ENCODE peak calls at places on chromosomes 16 and 17, in ten cellular contexts. One of them, this sample, is unnamed. For H3K27me3, the result is how much of the 10 kb centered on the place peaks cover.

GRCh38 chr16:49179714-49180330 is 101.8 kb downstream of the CBLN1 start:
- DNase-seq in fibroblast of lung: no peak
- DNase-seq in ovary: no peak
- DNase-seq in thyroid gland: no peak
- DNase-seq in transverse colon: peak
- DNase-seq in effector memory CD4-positive, alpha-beta T cell: no peak
- DNase-seq in adrenal gland: no peak
- DNase-seq in suprapubic skin: no peak
- DNase-seq in right cardiac atrium: no peak
- DNase-seq in RWPE2: no peak
- DNase-seq in this sample: no peak

GRCh38 chr16:77624085-77624484 is 98.2 kb upstream of the NUDT7 start:
- DNase-seq in fibroblast of lung: no peak
- DNase-seq in ovary: no peak
- DNase-seq in thyroid gland: no peak
- DNase-seq in transverse colon: no peak
- DNase-seq in effector memory CD4-positive, alpha-beta T cell: no peak
- DNase-seq in adrenal gland: no peak
- DNase-seq in suprapubic skin: no peak
- DNase-seq in right cardiac atrium: no peak
- DNase-seq in RWPE2: no peak
- DNase-seq in this sample: no peak

GRCh38 chr17:44219126-44219635 is 294 bp downstream of the UBTF start:
- DNase-seq in fibroblast of lung: peak
- DNase-seq in ovary: peak
- DNase-seq in thyroid gland: peak
- DNase-seq in transverse colon: peak
- DNase-seq in effector memory CD4-positive, alpha-beta T cell: peak
- DNase-seq in adrenal gland: peak
- DNase-seq in suprapubic skin: no peak
- DNase-seq in right cardiac atrium: peak
- DNase-seq in RWPE2: no peak
- DNase-seq in this sample: peak

GRCh38 chr17:74646231-74646630 is 22.7 kb upstream of the CD300E start:
- DNase-seq in fibroblast of lung: peak
- DNase-seq in ovary: no peak
- DNase-seq in thyroid gland: no peak
- DNase-seq in transverse colon: no peak
- DNase-seq in effector memory CD4-positive, alpha-beta T cell: no peak
- DNase-seq in adrenal gland: no peak
- DNase-seq in suprapubic skin: no peak
- DNase-seq in right cardiac atrium: no peak
- DNase-seq in RWPE2: no peak
- DNase-seq in this sample: no peak

GRCh38 chr17:71535311-71535710 is 585.5 kb upstream of the SOX9 start:
- DNase-seq in fibroblast of lung: peak
- DNase-seq in ovary: no peak
- DNase-seq in thyroid gland: no peak
- DNase-seq in transverse colon: no peak
- DNase-seq in effector memory CD4-positive, alpha-beta T cell: no peak
- DNase-seq in adrenal gland: no peak
- DNase-seq in suprapubic skin: no peak
- DNase-seq in right cardiac atrium: no peak
- DNase-seq in RWPE2: no peak
- DNase-seq in this sample: no peak

GRCh38 chr17:49739662-49740271 is 24.2 kb downstream of the FAM117A start:
- DNase-seq in fibroblast of lung: no peak
- DNase-seq in ovary: peak
- DNase-seq in thyroid gland: peak
- DNase-seq in transverse colon: peak
- DNase-seq in effector memory CD4-positive, alpha-beta T cell: peak
- DNase-seq in adrenal gland: peak
- DNase-seq in suprapubic skin: peak
- DNase-seq in right cardiac atrium: peak
- DNase-seq in RWPE2: no peak
- DNase-seq in this sample: peak

GRCh38 chr17:7579839-7580630 is 597 bp downstream of the CD68 start:
- DNase-seq in fibroblast of lung: no peak
- DNase-seq in ovary: no peak
- DNase-seq in thyroid gland: no peak
- DNase-seq in transverse colon: no peak
- DNase-seq in effector memory CD4-positive, alpha-beta T cell: no peak
- DNase-seq in adrenal gland: no peak
- DNase-seq in suprapubic skin: no peak
- DNase-seq in right cardiac atrium: no peak
- DNase-seq in RWPE2: no peak
- DNase-seq in this sample: peak

GRCh38 chr16:63442246-63442645 is 1406.0 kb upstream of the CDH8 start:
- DNase-seq in fibroblast of lung: no peak
- DNase-seq in ovary: no peak
- DNase-seq in thyroid gland: no peak
- DNase-seq in transverse colon: no peak
- DNase-seq in effector memory CD4-positive, alpha-beta T cell: no peak
- DNase-seq in adrenal gland: no peak
- DNase-seq in suprapubic skin: no peak
- DNase-seq in right cardiac atrium: no peak
- DNase-seq in RWPE2: no peak
- DNase-seq in this sample: no peak

GRCh38 chr17:61400058-61400785 is 579 bp downstream of the TBX2 start:
- DNase-seq in fibroblast of lung: peak
- DNase-seq in ovary: no peak
- DNase-seq in thyroid gland: no peak
- DNase-seq in transverse colon: no peak
- DNase-seq in effector memory CD4-positive, alpha-beta T cell: no peak
- DNase-seq in adrenal gland: no peak
- DNase-seq in suprapubic skin: no peak
- DNase-seq in right cardiac atrium: peak
- DNase-seq in RWPE2: no peak
- DNase-seq in this sample: no peak

GRCh38 chr16:74216319-74216718 is 80.3 kb upstream of the PSMD7 start:
- DNase-seq in fibroblast of lung: peak
- DNase-seq in ovary: no peak
- DNase-seq in thyroid gland: no peak
- DNase-seq in transverse colon: no peak
- DNase-seq in effector memory CD4-positive, alpha-beta T cell: no peak
- DNase-seq in adrenal gland: no peak
- DNase-seq in suprapubic skin: no peak
- DNase-seq in right cardiac atrium: no peak
- DNase-seq in RWPE2: no peak
- DNase-seq in this sample: no peak

GRCh38 chr16:50538411-50539052 is 9.7 kb upstream of the NKD1 start:
- DNase-seq in fibroblast of lung: no peak
- DNase-seq in ovary: no peak
- DNase-seq in thyroid gland: no peak
- DNase-seq in transverse colon: no peak
- DNase-seq in effector memory CD4-positive, alpha-beta T cell: no peak
- DNase-seq in adrenal gland: no peak
- DNase-seq in suprapubic skin: peak
- DNase-seq in right cardiac atrium: no peak
- DNase-seq in RWPE2: peak
- DNase-seq in this sample: no peak

GRCh38 chr16:50537533-50538290 is 10.5 kb upstream of the NKD1 start:
- DNase-seq in fibroblast of lung: no peak
- DNase-seq in ovary: no peak
- DNase-seq in thyroid gland: no peak
- DNase-seq in transverse colon: no peak
- DNase-seq in effector memory CD4-positive, alpha-beta T cell: no peak
- DNase-seq in adrenal gland: no peak
- DNase-seq in suprapubic skin: peak
- DNase-seq in right cardiac atrium: no peak
- DNase-seq in RWPE2: no peak
- DNase-seq in this sample: no peak

GRCh38 chr16:50539053-50539615 is 9.1 kb upstream of the NKD1 start:
- DNase-seq in fibroblast of lung: no peak
- DNase-seq in ovary: no peak
- DNase-seq in thyroid gland: no peak
- DNase-seq in transverse colon: no peak
- DNase-seq in effector memory CD4-positive, alpha-beta T cell: no peak
- DNase-seq in adrenal gland: no peak
- DNase-seq in suprapubic skin: peak
- DNase-seq in right cardiac atrium: no peak
- DNase-seq in RWPE2: peak
- DNase-seq in this sample: no peak

GRCh38 chr16:50540711-50541007 is 7.5 kb upstream of the NKD1 start:
- DNase-seq in fibroblast of lung: no peak
- DNase-seq in ovary: no peak
- DNase-seq in thyroid gland: no peak
- DNase-seq in transverse colon: no peak
- DNase-seq in effector memory CD4-positive, alpha-beta T cell: no peak
- DNase-seq in adrenal gland: no peak
- DNase-seq in suprapubic skin: no peak
- DNase-seq in right cardiac atrium: no peak
- DNase-seq in RWPE2: no peak
- DNase-seq in this sample: no peak

GRCh38 chr16:50539822-50540710 is 8.1 kb upstream of the NKD1 start:
- DNase-seq in fibroblast of lung: no peak
- DNase-seq in ovary: no peak
- DNase-seq in thyroid gland: no peak
- DNase-seq in transverse colon: no peak
- DNase-seq in effector memory CD4-positive, alpha-beta T cell: no peak
- DNase-seq in adrenal gland: no peak
- DNase-seq in suprapubic skin: peak
- DNase-seq in right cardiac atrium: no peak
- DNase-seq in RWPE2: no peak
- DNase-seq in this sample: no peak
- H3K27me3 ChIP-seq in fibroblast of lung: under half
- H3K27me3 ChIP-seq in ovary: under half
- H3K27me3 ChIP-seq in thyroid gland: under half
- H3K27me3 ChIP-seq in transverse colon: under half
- H3K27me3 ChIP-seq in effector memory CD4-positive, alpha-beta T cell: under half
- H3K27me3 ChIP-seq in adrenal gland: under half
- H3K27me3 ChIP-seq in suprapubic skin: under half
- H3K27me3 ChIP-seq in right cardiac atrium: under half
- H3K27me3 ChIP-seq in RWPE2: under half
- H3K27me3 ChIP-seq in this sample: under half

GRCh38 chr16:31330553-31330890 is 24.5 kb upstream of the ITGAX start:
- DNase-seq in fibroblast of lung: no peak
- DNase-seq in ovary: no peak
- DNase-seq in thyroid gland: no peak
- DNase-seq in transverse colon: no peak
- DNase-seq in effector memory CD4-positive, alpha-beta T cell: no peak
- DNase-seq in adrenal gland: no peak
- DNase-seq in suprapubic skin: no peak
- DNase-seq in right cardiac atrium: no peak
- DNase-seq in RWPE2: no peak
- DNase-seq in this sample: no peak

GRCh38 chr16:31329671-31330552 is 25.1 kb upstream of the ITGAX start:
- DNase-seq in fibroblast of lung: no peak
- DNase-seq in ovary: no peak
- DNase-seq in thyroid gland: no peak
- DNase-seq in transverse colon: no peak
- DNase-seq in effector memory CD4-positive, alpha-beta T cell: no peak
- DNase-seq in adrenal gland: no peak
- DNase-seq in suprapubic skin: no peak
- DNase-seq in right cardiac atrium: no peak
- DNase-seq in RWPE2: no peak
- DNase-seq in this sample: no peak

GRCh38 chr16:31331807-31332301 is 23.1 kb upstream of the ITGAX start:
- DNase-seq in fibroblast of lung: no peak
- DNase-seq in ovary: no peak
- DNase-seq in thyroid gland: no peak
- DNase-seq in transverse colon: no peak
- DNase-seq in effector memory CD4-positive, alpha-beta T cell: no peak
- DNase-seq in adrenal gland: no peak
- DNase-seq in suprapubic skin: no peak
- DNase-seq in right cardiac atrium: no peak
- DNase-seq in RWPE2: no peak
- DNase-seq in this sample: no peak

GRCh38 chr16:31332544-31332943 is 22.4 kb upstream of the ITGAX start:
- DNase-seq in fibroblast of lung: no peak
- DNase-seq in ovary: no peak
- DNase-seq in thyroid gland: no peak
- DNase-seq in transverse colon: no peak
- DNase-seq in effector memory CD4-positive, alpha-beta T cell: no peak
- DNase-seq in adrenal gland: no peak
- DNase-seq in suprapubic skin: no peak
- DNase-seq in right cardiac atrium: no peak
- DNase-seq in RWPE2: no peak
- DNase-seq in this sample: no peak

GRCh38 chr16:31331141-31331764 is 23.7 kb upstream of the ITGAX start:
- DNase-seq in fibroblast of lung: no peak
- DNase-seq in ovary: no peak
- DNase-seq in thyroid gland: no peak
- DNase-seq in transverse colon: no peak
- DNase-seq in effector memory CD4-positive, alpha-beta T cell: no peak
- DNase-seq in adrenal gland: no peak
- DNase-seq in suprapubic skin: no peak
- DNase-seq in right cardiac atrium: no peak
- DNase-seq in RWPE2: no peak
- DNase-seq in this sample: no peak
- H3K4me3 ChIP-seq in fibroblast of lung: no peak
- H3K4me3 ChIP-seq in ovary: no peak
- H3K4me3 ChIP-seq in thyroid gland: no peak
- H3K4me3 ChIP-seq in transverse colon: peak
- H3K4me3 ChIP-seq in effector memory CD4-positive, alpha-beta T cell: peak
- H3K4me3 ChIP-seq in adrenal gland: peak
- H3K4me3 ChIP-seq in suprapubic skin: peak
- H3K4me3 ChIP-seq in right cardiac atrium: peak
- H3K4me3 ChIP-seq in RWPE2: no peak
- H3K4me3 ChIP-seq in this sample: no peak

DNA sequence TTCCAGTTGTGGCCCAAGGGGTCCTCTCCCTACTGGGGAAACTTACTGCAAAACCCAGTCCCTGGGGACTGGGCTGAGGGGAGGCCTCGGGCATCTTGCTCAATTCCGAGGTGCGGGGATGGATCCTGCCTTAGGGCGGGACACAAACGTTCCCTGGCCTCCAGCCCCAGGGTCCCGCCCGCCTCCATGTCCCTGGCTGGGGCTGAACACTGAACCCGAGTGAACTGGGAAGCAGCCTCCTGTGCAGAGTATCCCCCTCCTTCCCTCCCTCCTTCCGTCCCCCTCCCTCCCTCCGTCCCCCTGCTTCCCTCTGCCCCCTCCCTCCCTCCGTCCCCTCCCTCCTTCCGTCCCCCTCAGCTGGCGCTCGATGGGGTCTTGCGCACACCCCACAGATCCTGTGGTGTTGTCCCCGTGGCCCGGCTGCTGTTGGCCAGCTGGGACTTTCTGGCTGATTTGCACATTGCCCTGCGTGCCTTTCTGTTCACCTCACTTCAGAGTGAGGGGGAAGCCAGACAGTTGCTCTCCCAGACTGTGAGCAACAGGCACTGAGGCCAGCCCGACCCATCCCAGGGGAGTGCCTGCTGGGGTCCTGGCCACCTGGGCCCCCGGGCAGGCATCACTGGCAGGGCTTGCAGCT is 5.5 kb downstream of the TRAF7 start:
- DNase-seq in fibroblast of lung: peak
- DNase-seq in ovary: no peak
- DNase-seq in thyroid gland: peak
- DNase-seq in transverse colon: peak
- DNase-seq in effector memory CD4-positive, alpha-beta T cell: no peak
- DNase-seq in adrenal gland: no peak
- DNase-seq in suprapubic skin: peak
- DNase-seq in right cardiac atrium: peak
- DNase-seq in RWPE2: no peak
- DNase-seq in this sample: peak
- H3K27ac ChIP-seq in fibroblast of lung: peak
- H3K27ac ChIP-seq in ovary: peak
- H3K27ac ChIP-seq in thyroid gland: peak
- H3K27ac ChIP-seq in transverse colon: peak
- H3K27ac ChIP-seq in effector memory CD4-positive, alpha-beta T cell: no peak
- H3K27ac ChIP-seq in adrenal gland: peak
- H3K27ac ChIP-seq in suprapubic skin: peak
- H3K27ac ChIP-seq in right cardiac atrium: peak
- H3K27ac ChIP-seq in RWPE2: peak
- H3K27ac ChIP-seq in this sample: peak

GRCh38 chr16:11502239-11502638 is 84.5 kb downstream of the LITAF start:
- DNase-seq in fibroblast of lung: no peak
- DNase-seq in ovary: no peak
- DNase-seq in thyroid gland: no peak
- DNase-seq in transverse colon: no peak
- DNase-seq in effector memory CD4-positive, alpha-beta T cell: no peak
- DNase-seq in adrenal gland: no peak
- DNase-seq in suprapubic skin: no peak
- DNase-seq in right cardiac atrium: no peak
- DNase-seq in RWPE2: no peak
- DNase-seq in this sample: no peak
- H3K27me3 ChIP-seq in fibroblast of lung: under half
- H3K27me3 ChIP-seq in ovary: under half
- H3K27me3 ChIP-seq in thyroid gland: under half
- H3K27me3 ChIP-seq in transverse colon: under half
- H3K27me3 ChIP-seq in effector memory CD4-positive, alpha-beta T cell: under half
- H3K27me3 ChIP-seq in adrenal gland: under half
- H3K27me3 ChIP-seq in suprapubic skin: under half
- H3K27me3 ChIP-seq in right cardiac atrium: under half
- H3K27me3 ChIP-seq in RWPE2: under half
- H3K27me3 ChIP-seq in this sample: under half